ENCODE peak calls at places on chromosomes 16 and 17, in five cellular contexts. F is fibroblast of the aortic adventitia, L is esophagus muscularis mucosa, R is body of pancreas, S is right lobe of liver. H is an unnamed sample.
A peak's percentile ranks its signal among the peaks of the same experiment; 100 is the strongest.

GRCh38 chr17:78672880-78673371 is 95.7 kb upstream of the DNAH17 start:
- DNase-seq in F (peak; percentile 7), L (no peak), R (no peak), S (no peak), H (peak; percentile 55)

GRCh38 chr16:89357055-89357454 is 133.3 kb downstream of the ANKRD11 start:
- DNase-seq in F (no peak), L (no peak), R (no peak), S (no peak), H (no peak)

GRCh38 chr17:58703887-58704286 is 11.5 kb downstream of the RAD51C start:
- DNase-seq in F (no peak), L (no peak), R (no peak), S (no peak), H (no peak)

GRCh38 chr17:70258465-70258864 is 89.1 kb downstream of the KCNJ2 start:
- DNase-seq in F (no peak), L (no peak), R (no peak), S (no peak), H (no peak)

GRCh38 chr16:81645303-81645702 is 133.8 kb upstream of the PLCG2 start:
- DNase-seq in F (peak; percentile 91), L (no peak), R (peak; percentile 95), S (no peak), H (peak; percentile 54)

GRCh38 chr16:66372078-66372897 is 5.8 kb downstream of the CDH5 start:
- DNase-seq in F (no peak), L (no peak), R (no peak), S (peak; percentile 9), H (peak; percentile 51)

GRCh38 chr16:75550211-75550662 is 5.8 kb downstream of the TMEM231 start:
- DNase-seq in F (peak; percentile 29), L (no peak), R (peak; percentile 44), S (no peak), H (no peak)

GRCh38 chr17:42031584-42031983 is 11.7 kb downstream of the NKIRAS2 start:
- DNase-seq in F (no peak), L (no peak), R (peak; percentile 10), S (no peak), H (no peak)

GRCh38 chr17:65228734-65229390 is 91.7 kb downstream of the RGS9 start:
- DNase-seq in F (peak; percentile 93), L (no peak), R (peak; percentile 21), S (no peak), H (no peak)

GRCh38 chr17:79057727-79058400 is 16.8 kb upstream of the ENGASE start:
- DNase-seq in F (no peak), L (no peak), R (no peak), S (no peak), H (peak; percentile 60)

GRCh38 chr17:28773736-28774135 is 29.9 kb downstream of the TRAF4 start:
- DNase-seq in F (no peak), L (no peak), R (no peak), S (no peak), H (no peak)

GRCh38 chr17:4006165-4006589 is 41.9 kb upstream of the ATP2A3 start:
- DNase-seq in F (no peak), L (no peak), R (no peak), S (no peak), H (no peak)

GRCh38 chr17:35749560-35750412 is 3.3 kb downstream of the GAS2L2 start:
- DNase-seq in F (peak; percentile 25), L (no peak), R (no peak), S (no peak), H (no peak)

GRCh38 chr16:27498916-27499658 is 50.6 kb downstream of the GTF3C1 start:
- DNase-seq in F (no peak), L (no peak), R (no peak), S (no peak), H (no peak)

GRCh38 chr16:53821487-53821886 is 117.5 kb downstream of the FTO start:
- DNase-seq in F (peak; percentile 43), L (no peak), R (no peak), S (no peak), H (no peak)

GRCh38 chr17:38448208-38448776 is 20.0 kb downstream of the ARHGAP23 start:
- DNase-seq in F (no peak), L (no peak), R (no peak), S (no peak), H (no peak)

GRCh38 chr16:89574681-89575246 is 794 bp upstream of the CPNE7 start:
- DNase-seq in F (peak; percentile 65), L (no peak), R (peak; percentile 46), S (peak; percentile 57), H (peak; percentile 85)

GRCh38 chr17:64202683-64203430 is 60.2 kb downstream of the TEX2 start:
- DNase-seq in F (peak; percentile 62), L (peak; percentile 60), R (no peak), S (peak; percentile 47), H (no peak)

GRCh38 chr17:74970395-74970794 is 2.2 kb downstream of the HID1 start:
- DNase-seq in F (no peak), L (no peak), R (no peak), S (peak; percentile 37), H (no peak)

GRCh38 chr17:74971842-74972106 is 785 bp downstream of the HID1 start:
- DNase-seq in F (no peak), L (no peak), R (no peak), S (no peak), H (no peak)

GRCh38 chr17:74971069-74971841 is 1.3 kb downstream of the HID1 start:
- DNase-seq in F (no peak), L (no peak), R (no peak), S (no peak), H (no peak)

GRCh38 chr17:74972107-74972972 is at the start of gene HID1:
- DNase-seq in F (no peak), L (no peak), R (peak; percentile 86), S (peak; percentile 76), H (peak; percentile 93)

DNA sequence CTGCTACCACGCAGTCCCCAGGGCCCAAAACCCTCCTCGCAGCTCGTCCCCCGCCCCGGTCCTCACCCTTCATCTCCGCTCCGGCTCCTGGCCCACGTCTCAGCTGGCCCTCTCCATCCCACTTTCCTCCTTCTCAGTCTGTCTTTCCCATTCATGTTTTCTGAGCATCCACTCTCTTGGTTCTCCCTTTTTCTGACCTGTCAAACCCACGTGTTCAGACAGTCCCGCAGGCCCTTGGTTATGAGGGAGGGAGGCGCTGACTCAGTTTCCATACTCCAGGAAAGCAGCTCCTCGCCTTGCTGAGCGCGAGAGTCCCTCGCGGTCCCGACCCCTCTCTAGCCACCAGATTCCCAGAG is 392 bp upstream of the HID1 start:
- DNase-seq in F (no peak), L (no peak), R (no peak), S (no peak), H (no peak)
- H3K4me3 ChIP-seq in F (peak overlapping the region; percentile 13), L (peak overlapping the region; percentile 74), R (no peak overlapping the region), S (no peak overlapping the region), H (peak overlapping the region; percentile 66)

GRCh38 chr16:73021866-73022495 is 25.9 kb downstream of the ZFHX3 start:
- DNase-seq in F (no peak), L (no peak), R (no peak), S (no peak), H (no peak)

GRCh38 chr16:73018796-73019455 is 29.0 kb downstream of the ZFHX3 start:
- DNase-seq in F (no peak), L (no peak), R (no peak), S (no peak), H (no peak)

GRCh38 chr16:73022534-73022933 is 25.4 kb downstream of the ZFHX3 start:
- DNase-seq in F (no peak), L (no peak), R (no peak), S (no peak), H (no peak)

GRCh38 chr16:73019456-73020362 is 28.2 kb downstream of the ZFHX3 start:
- DNase-seq in F (peak; percentile 50), L (no peak), R (no peak), S (peak; percentile 29), H (no peak)

DNA sequence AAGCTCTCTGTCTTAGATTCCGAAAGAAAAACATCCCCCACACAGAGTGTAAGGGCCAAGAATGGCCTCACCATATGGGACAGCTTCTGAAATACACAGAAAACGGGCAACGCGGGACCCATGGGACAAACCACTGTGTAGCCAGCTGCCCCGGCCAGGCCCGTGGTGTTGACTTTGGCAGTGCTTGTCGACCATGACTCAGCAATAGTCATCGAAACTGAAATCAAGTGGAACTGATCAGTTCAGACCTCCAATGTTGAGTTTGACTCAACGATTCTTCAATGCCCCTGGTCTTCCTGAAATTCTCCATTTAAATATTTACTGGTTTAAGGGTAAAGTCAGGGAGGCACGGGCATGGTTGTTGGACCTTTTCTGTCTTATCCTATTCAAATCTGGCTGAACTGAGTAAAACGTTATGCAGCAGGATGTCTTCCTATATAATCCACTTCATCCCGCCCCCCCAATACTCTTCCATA is 27.5 kb downstream of the ZFHX3 start:
- DNase-seq in F (peak; percentile 92), L (no peak), R (peak; percentile 97), S (peak; percentile 85), H (no peak)
- H3K4me3 ChIP-seq in F (no peak overlapping the region), L (no peak overlapping the region), R (no peak overlapping the region), S (no peak overlapping the region), H (no peak overlapping the region)

GRCh38 chr16:56933828-56934598 is 2.1 kb downstream of the HERPUD1 start:
- DNase-seq in F (peak; percentile 39), L (no peak), R (no peak), S (no peak), H (no peak)

GRCh38 chr16:56938664-56939513 is 6.9 kb downstream of the HERPUD1 start:
- DNase-seq in F (no peak), L (no peak), R (no peak), S (no peak), H (peak; percentile 45)

GRCh38 chr16:56935201-56935600 is 3.3 kb downstream of the HERPUD1 start:
- DNase-seq in F (no peak), L (no peak), R (no peak), S (no peak), H (no peak)

GRCh38 chr16:56936950-56937349 is 5.0 kb downstream of the HERPUD1 start:
- DNase-seq in F (peak; percentile 35), L (no peak), R (no peak), S (no peak), H (peak; percentile 3)

DNA sequence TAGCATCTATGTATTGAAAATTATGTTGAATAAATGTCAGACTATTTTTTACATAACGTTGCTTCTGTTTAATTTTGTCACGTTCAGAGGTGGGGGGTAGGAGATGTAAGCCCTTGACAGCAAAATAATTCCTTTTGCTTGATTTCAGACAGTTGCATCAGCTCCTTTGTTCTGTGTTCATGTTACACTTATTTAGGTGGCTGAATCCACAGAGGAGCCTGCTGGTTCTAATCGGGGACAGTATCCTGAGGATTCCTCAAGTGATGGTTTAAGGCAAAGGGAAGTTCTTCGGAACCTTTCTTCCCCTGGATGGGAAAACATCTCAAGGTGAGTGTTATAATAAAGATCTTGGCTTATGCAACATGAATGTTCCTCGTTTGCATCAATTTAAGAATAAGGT is 4.5 kb downstream of the HERPUD1 start:
- DNase-seq in F (peak; percentile 89), L (no peak), R (no peak), S (no peak), H (no peak)
- H3K4me3 ChIP-seq in F (peak overlapping the region; percentile 93), L (no peak overlapping the region), R (peak overlapping the region; percentile 8), S (no peak overlapping the region), H (no peak overlapping the region)

GRCh38 chr16:57023541-57024249 is 34.3 kb downstream of the NLRC5 start:
- DNase-seq in F (no peak), L (no peak), R (no peak), S (no peak), H (peak; percentile 73)

GRCh38 chr16:57020651-57021050 is 31.3 kb downstream of the NLRC5 start:
- DNase-seq in F (no peak), L (no peak), R (no peak), S (no peak), H (no peak)

GRCh38 chr16:57021693-57022092 is 32.3 kb downstream of the NLRC5 start:
- DNase-seq in F (no peak), L (no peak), R (no peak), S (no peak), H (no peak)

GRCh38 chr16:57024894-57025680 is 35.7 kb downstream of the NLRC5 start:
- DNase-seq in F (no peak), L (no peak), R (no peak), S (no peak), H (peak; percentile 70)

GRCh38 chr16:57022445-57022844 is 33.1 kb downstream of the NLRC5 start:
- DNase-seq in F (no peak), L (no peak), R (no peak), S (no peak), H (no peak)
- H3K4me3 ChIP-seq in F (no peak overlapping the region), L (no peak overlapping the region), R (no peak overlapping the region), S (no peak overlapping the region), H (no peak overlapping the region)

H was measured in spleen.